ENCODE peak calls at places on chromosomes 11 and 22, in four cellular contexts. One of them, this sample, is unnamed.

GRCh38 chr11:129946965-129947364 is 51.6 kb upstream of the NFRKB start:
- DNase-seq in WTC11: no peak
- DNase-seq in GM12878: no peak
- DNase-seq in K562: no peak
- DNase-seq in this sample: no peak

GRCh38 chr22:24954856-24955255 is 2.3 kb downstream of the KIAA1671 start:
- DNase-seq in WTC11: no peak
- DNase-seq in GM12878: no peak
- DNase-seq in K562: no peak
- DNase-seq in this sample: no peak

GRCh38 chr11:15565846-15566245 is 451.1 kb downstream of the INSC start:
- DNase-seq in WTC11: no peak
- DNase-seq in GM12878: no peak
- DNase-seq in K562: no peak
- DNase-seq in this sample: no peak

GRCh38 chr11:105265859-105266258 is 126.3 kb upstream of the CARD18 start:
- DNase-seq in WTC11: no peak
- DNase-seq in GM12878: no peak
- DNase-seq in K562: no peak
- DNase-seq in this sample: no peak

GRCh38 chr11:67062526-67063373 is 6.1 kb downstream of the RHOD start:
- DNase-seq in WTC11: no peak
- DNase-seq in GM12878: no peak
- DNase-seq in K562: no peak
- DNase-seq in this sample: no peak

GRCh38 chr11:34614334-34615113 is 6.4 kb upstream of the EHF start:
- DNase-seq in WTC11: no peak
- DNase-seq in GM12878: no peak
- DNase-seq in K562: no peak
- DNase-seq in this sample: no peak

GRCh38 chr11:73949912-73950311 is 914 bp upstream of the DNAJB13 start:
- DNase-seq in WTC11: no peak
- DNase-seq in GM12878: no peak
- DNase-seq in K562: no peak
- DNase-seq in this sample: no peak

GRCh38 chr22:26724414-26724813 is 67.0 kb downstream of the MIAT start:
- DNase-seq in WTC11: no peak
- DNase-seq in GM12878: no peak
- DNase-seq in K562: no peak
- DNase-seq in this sample: no peak

GRCh38 chr11:101582242-101583052 is 1.4 kb downstream of the TRPC6 start:
- DNase-seq in WTC11: peak; percentile 23
- DNase-seq in GM12878: no peak
- DNase-seq in K562: no peak
- DNase-seq in this sample: no peak

GRCh38 chr11:85182437-85183109 is 444.6 kb downstream of the DLG2 start:
- DNase-seq in WTC11: peak; percentile 23
- DNase-seq in GM12878: no peak
- DNase-seq in K562: no peak
- DNase-seq in this sample: peak; percentile 21

GRCh38 chr11:33724644-33725035 is 11.6 kb downstream of the CD59 start:
- DNase-seq in WTC11: no peak
- DNase-seq in GM12878: no peak
- DNase-seq in K562: no peak
- DNase-seq in this sample: no peak

GRCh38 chr22:39474351-39474991 is 17.7 kb downstream of the MGAT3 start:
- DNase-seq in WTC11: peak; percentile 70
- DNase-seq in GM12878: no peak
- DNase-seq in K562: peak; percentile 66
- DNase-seq in this sample: no peak

GRCh38 chr11:65355013-65355775 is 643 bp downstream of the TIGD3 start:
- DNase-seq in WTC11: peak; percentile 60
- DNase-seq in GM12878: no peak
- DNase-seq in K562: peak; percentile 76
- DNase-seq in this sample: peak; percentile 15

GRCh38 chr11:65390099-65390941 is 3.9 kb downstream of the FRMD8 start:
- DNase-seq in WTC11: no peak
- DNase-seq in GM12878: no peak
- DNase-seq in K562: no peak
- DNase-seq in this sample: no peak

GRCh38 chr22:21734540-21735197 is 925 bp downstream of the YPEL1 start:
- DNase-seq in WTC11: no peak
- DNase-seq in GM12878: no peak
- DNase-seq in K562: no peak
- DNase-seq in this sample: no peak

GRCh38 chr11:82842019-82842418 is 58.2 kb downstream of the PRCP start:
- DNase-seq in WTC11: no peak
- DNase-seq in GM12878: no peak
- DNase-seq in K562: no peak
- DNase-seq in this sample: no peak

GRCh38 chr11:20739004-20739612 is 69.7 kb downstream of the NELL1 start:
- DNase-seq in WTC11: no peak
- DNase-seq in GM12878: no peak
- DNase-seq in K562: no peak
- DNase-seq in this sample: no peak

GRCh38 chr11:70423523-70424505 is 25.5 kb downstream of the CTTN start:
- DNase-seq in WTC11: no peak
- DNase-seq in GM12878: peak; percentile 44
- DNase-seq in K562: peak; percentile 82
- DNase-seq in this sample: peak; percentile 50

GRCh38 chr22:44337658-44338004 is 24.9 kb upstream of the SHISAL1 start:
- DNase-seq in WTC11: no peak
- DNase-seq in GM12878: no peak
- DNase-seq in K562: peak; percentile 42
- DNase-seq in this sample: no peak

GRCh38 chr11:120431633-120432032 is 79.9 kb upstream of the GRIK4 start:
- DNase-seq in WTC11: peak; percentile 23
- DNase-seq in GM12878: no peak
- DNase-seq in K562: peak; percentile 41
- DNase-seq in this sample: peak; percentile 18

GRCh38 chr11:62539238-62539925 is 7.2 kb downstream of the AHNAK start:
- DNase-seq in WTC11: no peak
- DNase-seq in GM12878: no peak
- DNase-seq in K562: no peak
- DNase-seq in this sample: no peak

GRCh38 chr11:12216100-12216499 is 105.7 kb downstream of the MICAL2 start:
- DNase-seq in WTC11: no peak
- DNase-seq in GM12878: no peak
- DNase-seq in K562: no peak
- DNase-seq in this sample: no peak

GRCh38 chr11:95219599-95219998 is 11.4 kb downstream of the SESN3 start:
- DNase-seq in WTC11: no peak
- DNase-seq in GM12878: no peak
- DNase-seq in K562: no peak
- DNase-seq in this sample: no peak

GRCh38 chr22:18076060-18076497 is 1.7 kb upstream of the PEX26 start:
- DNase-seq in WTC11: peak; percentile 31
- DNase-seq in GM12878: no peak
- DNase-seq in K562: peak; percentile 89
- DNase-seq in this sample: peak; percentile 86

GRCh38 chr11:115266066-115266465 is 238.1 kb downstream of the CADM1 start:
- DNase-seq in WTC11: no peak
- DNase-seq in GM12878: no peak
- DNase-seq in K562: no peak
- DNase-seq in this sample: no peak

GRCh38 chr11:119991669-119992068 is 146.2 kb downstream of the TRIM29 start:
- DNase-seq in WTC11: no peak
- DNase-seq in GM12878: no peak
- DNase-seq in K562: no peak
- DNase-seq in this sample: no peak

GRCh38 chr11:116697639-116698038 is 75.1 kb downstream of the BUD13 start:
- DNase-seq in WTC11: no peak
- DNase-seq in GM12878: no peak
- DNase-seq in K562: no peak
- DNase-seq in this sample: no peak

GRCh38 chr11:93622043-93622442 is 39.4 kb upstream of the CEP295 start:
- DNase-seq in WTC11: no peak
- DNase-seq in GM12878: no peak
- DNase-seq in K562: peak; percentile 20
- DNase-seq in this sample: peak; percentile 11

GRCh38 chr11:60265373-60266214 is 14.9 kb upstream of the MS4A4A start:
- DNase-seq in WTC11: no peak
- DNase-seq in GM12878: peak; percentile 44
- DNase-seq in K562: peak; percentile 62
- DNase-seq in this sample: peak; percentile 8

GRCh38 chr11:12185914-12186313 is 75.5 kb downstream of the MICAL2 start:
- DNase-seq in WTC11: no peak
- DNase-seq in GM12878: no peak
- DNase-seq in K562: no peak
- DNase-seq in this sample: no peak

GRCh38 chr11:8792636-8793035 is 110.0 kb downstream of the RPL27A start:
- DNase-seq in WTC11: no peak
- DNase-seq in GM12878: no peak
- DNase-seq in K562: no peak
- DNase-seq in this sample: no peak

GRCh38 chr11:61163714-61164609 is 2.7 kb upstream of the VPS37C start:
- DNase-seq in WTC11: no peak
- DNase-seq in GM12878: no peak
- DNase-seq in K562: peak; percentile 87
- DNase-seq in this sample: no peak

GRCh38 chr11:3189193-3189843 is 24.2 kb upstream of the OSBPL5 start:
- DNase-seq in WTC11: no peak
- DNase-seq in GM12878: no peak
- DNase-seq in K562: peak; percentile 56
- DNase-seq in this sample: no peak

GRCh38 chr22:29820941-29821789 is 16.9 kb downstream of the ASCC2 start:
- DNase-seq in WTC11: no peak
- DNase-seq in GM12878: peak; percentile 82
- DNase-seq in K562: peak; percentile 95
- DNase-seq in this sample: peak; percentile 86
- TF ChIP-seq ETV6 in WTC11: no peak
- TF ChIP-seq ETV6 in GM12878: no peak
- TF ChIP-seq ETV6 in K562: no peak
- TF ChIP-seq ETV6 in this sample: no peak

DNA sequence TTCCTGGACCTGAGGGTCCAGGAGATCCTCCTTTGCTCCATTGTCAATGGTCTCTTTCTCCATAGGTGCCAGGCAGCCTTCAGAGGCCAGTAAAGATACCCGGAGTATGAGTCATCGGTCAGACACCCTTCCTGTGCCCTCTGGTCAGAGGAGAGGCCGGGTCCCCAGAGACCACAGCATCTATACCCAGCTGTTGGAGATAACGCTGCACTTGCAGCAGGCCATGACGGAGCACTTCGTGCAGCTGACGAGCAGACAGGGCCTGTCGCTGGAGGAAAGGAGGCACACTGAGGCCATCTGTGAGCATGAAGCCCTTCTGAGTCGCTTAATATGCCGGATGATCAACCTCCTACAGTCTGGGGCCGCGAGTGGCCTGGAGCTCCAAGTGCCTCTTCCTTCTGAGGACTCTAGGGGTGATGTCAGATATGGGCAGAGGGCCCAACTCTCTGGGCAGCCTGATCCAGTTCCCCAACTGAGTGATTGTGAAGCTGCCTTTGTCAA is at the start of gene ACCSL:
- DNase-seq in WTC11: no peak
- DNase-seq in GM12878: no peak
- DNase-seq in K562: peak; percentile 21
- DNase-seq in this sample: no peak
- TF ChIP-seq ETV6 in WTC11: no peak
- TF ChIP-seq ETV6 in GM12878: no peak
- TF ChIP-seq ETV6 in K562: no peak
- TF ChIP-seq ETV6 in this sample: no peak

GRCh38 chr11:45333506-45333971 is 47.4 kb upstream of the SYT13 start:
- DNase-seq in WTC11: peak; percentile 44
- DNase-seq in GM12878: no peak
- DNase-seq in K562: peak; percentile 25
- DNase-seq in this sample: peak; percentile 15

GRCh38 chr11:45334410-45334809 is 48.3 kb upstream of the SYT13 start:
- DNase-seq in WTC11: no peak
- DNase-seq in GM12878: no peak
- DNase-seq in K562: no peak
- DNase-seq in this sample: no peak

GRCh38 chr11:45333023-45333422 is 46.9 kb upstream of the SYT13 start:
- DNase-seq in WTC11: no peak
- DNase-seq in GM12878: no peak
- DNase-seq in K562: no peak
- DNase-seq in this sample: no peak

GRCh38 chr11:45331839-45332485 is 45.8 kb upstream of the SYT13 start:
- DNase-seq in WTC11: no peak
- DNase-seq in GM12878: no peak
- DNase-seq in K562: no peak
- DNase-seq in this sample: no peak

GRCh38 chr11:45332486-45332934 is 46.4 kb upstream of the SYT13 start:
- DNase-seq in WTC11: peak; percentile 53
- DNase-seq in GM12878: no peak
- DNase-seq in K562: peak; percentile 47
- DNase-seq in this sample: peak; percentile 24
- TF ChIP-seq ETV6 in WTC11: no peak
- TF ChIP-seq ETV6 in GM12878: no peak
- TF ChIP-seq ETV6 in K562: no peak
- TF ChIP-seq ETV6 in this sample: no peak

GRCh38 chr11:118226294-118226693 is 1.5 kb upstream of the JAML start:
- DNase-seq in WTC11: no peak
- DNase-seq in GM12878: no peak
- DNase-seq in K562: peak; percentile 34
- DNase-seq in this sample: no peak

GRCh38 chr11:118223992-118224391 is 819 bp downstream of the JAML start:
- DNase-seq in WTC11: no peak
- DNase-seq in GM12878: no peak
- DNase-seq in K562: no peak
- DNase-seq in this sample: no peak

GRCh38 chr11:118226781-118227180 is 2.0 kb upstream of the JAML start:
- DNase-seq in WTC11: no peak
- DNase-seq in GM12878: no peak
- DNase-seq in K562: no peak
- DNase-seq in this sample: no peak

GRCh38 chr11:118223576-118223975 is 1.2 kb downstream of the JAML start:
- DNase-seq in WTC11: no peak
- DNase-seq in GM12878: no peak
- DNase-seq in K562: no peak
- DNase-seq in this sample: no peak

DNA sequence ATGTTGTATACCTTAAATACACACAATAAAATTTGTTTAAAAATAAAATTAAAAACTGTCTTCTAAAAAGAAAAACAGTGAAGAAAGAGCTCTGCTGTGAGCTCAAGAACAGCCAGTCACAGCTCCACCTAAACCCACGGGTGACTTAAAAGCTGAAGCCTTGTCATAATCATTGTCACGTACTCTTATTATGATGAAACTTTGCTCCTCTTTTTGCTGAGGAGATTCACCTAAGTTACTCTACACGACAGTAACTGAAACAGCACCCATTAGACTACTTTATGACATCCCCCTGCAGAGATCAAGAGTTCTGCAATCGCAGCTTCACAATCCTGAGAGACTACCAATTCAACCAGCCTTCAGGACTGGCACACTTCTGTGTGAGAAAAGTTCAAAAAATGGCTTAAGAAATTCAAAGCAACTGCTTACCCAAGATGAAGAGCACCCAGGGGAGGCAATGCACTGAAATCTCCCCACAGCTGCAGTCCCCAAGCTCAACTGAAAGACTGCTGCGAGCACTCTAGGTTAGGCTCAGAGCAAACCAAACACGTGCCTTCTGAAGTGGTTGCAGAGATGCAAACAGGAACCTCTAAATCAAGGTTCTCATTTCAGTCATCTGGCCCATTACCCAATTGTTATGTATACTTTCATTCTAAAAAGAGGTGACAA is at the start of gene JAML:
- DNase-seq in WTC11: no peak
- DNase-seq in GM12878: no peak
- DNase-seq in K562: no peak
- DNase-seq in this sample: no peak
- TF ChIP-seq ETV6 in WTC11: no peak
- TF ChIP-seq ETV6 in GM12878: peak; percentile 47
- TF ChIP-seq ETV6 in K562: no peak
- TF ChIP-seq ETV6 in this sample: no peak

This sample was measured in HepG2.